ENCODE peak calls at places on chromosomes 1 and 21, in four cellular contexts. J is K562, H is HepG2, M is GM12878. G is an unnamed sample.

GRCh38 chr1:113929750-113930498 is 800 bp downstream of the HIPK1 start:
- DNase-seq in J (no peak), H (no peak), M (no peak), G (peak)

GRCh38 chr1:161166669-161167548 is 683 bp downstream of the PPOX start:
- DNase-seq in J (no peak), H (no peak), M (no peak), G (peak)

GRCh38 chr1:208851376-208851775 is 607.2 kb upstream of the PLXNA2 start:
- DNase-seq in J (no peak), H (no peak), M (no peak), G (no peak)

GRCh38 chr1:221166559-221167318 is 287.5 kb downstream of the HLX start:
- DNase-seq in J (no peak), H (no peak), M (peak), G (no peak)

GRCh38 chr1:118783095-118783758 is 204.9 kb downstream of the TBX15 start:
- DNase-seq in J (no peak), H (no peak), M (no peak), G (no peak)

GRCh38 chr1:21762022-21762404 is 20.9 kb downstream of the USP48 start:
- DNase-seq in J (no peak), H (no peak), M (peak), G (no peak)

GRCh38 chr1:209652873-209653401 is 712 bp upstream of the LAMB3 start:
- DNase-seq in J (peak), H (peak), M (no peak), G (no peak)

GRCh38 chr1:2965676-2966075 is 55.6 kb upstream of the ACTRT2 start:
- DNase-seq in J (no peak), H (no peak), M (no peak), G (no peak)

GRCh38 chr1:226864311-226864710 is 6.1 kb upstream of the PSEN2 start:
- DNase-seq in J (no peak), H (peak), M (no peak), G (no peak)

GRCh38 chr1:87878873-87879272 is 550.2 kb downstream of the LMO4 start:
- DNase-seq in J (no peak), H (no peak), M (no peak), G (no peak)

GRCh38 chr1:202656057-202656456 is 54.2 kb downstream of the SYT2 start:
- DNase-seq in J (peak), H (peak), M (no peak), G (no peak)

GRCh38 chr1:37998089-37998808 is 7.1 kb downstream of the FHL3 start:
- DNase-seq in J (no peak), H (no peak), M (no peak), G (no peak)

GRCh38 chr21:38679531-38679930 is 126.2 kb upstream of the ETS2 start:
- DNase-seq in J (no peak), H (no peak), M (peak), G (no peak)

GRCh38 chr1:78223417-78224215 is 177.8 kb downstream of the GIPC2 start:
- DNase-seq in J (no peak), H (no peak), M (no peak), G (no peak)

GRCh38 chr1:59020151-59020997 is 236.5 kb upstream of the JUN start:
- DNase-seq in J (no peak), H (no peak), M (peak), G (no peak)

GRCh38 chr1:154413177-154413576 is 8.0 kb downstream of the IL6R start:
- DNase-seq in J (no peak), H (no peak), M (no peak), G (no peak)

GRCh38 chr1:228798047-228798446 is 62.8 kb downstream of the RHOU start:
- DNase-seq in J (no peak), H (no peak), M (no peak), G (no peak)

DNA sequence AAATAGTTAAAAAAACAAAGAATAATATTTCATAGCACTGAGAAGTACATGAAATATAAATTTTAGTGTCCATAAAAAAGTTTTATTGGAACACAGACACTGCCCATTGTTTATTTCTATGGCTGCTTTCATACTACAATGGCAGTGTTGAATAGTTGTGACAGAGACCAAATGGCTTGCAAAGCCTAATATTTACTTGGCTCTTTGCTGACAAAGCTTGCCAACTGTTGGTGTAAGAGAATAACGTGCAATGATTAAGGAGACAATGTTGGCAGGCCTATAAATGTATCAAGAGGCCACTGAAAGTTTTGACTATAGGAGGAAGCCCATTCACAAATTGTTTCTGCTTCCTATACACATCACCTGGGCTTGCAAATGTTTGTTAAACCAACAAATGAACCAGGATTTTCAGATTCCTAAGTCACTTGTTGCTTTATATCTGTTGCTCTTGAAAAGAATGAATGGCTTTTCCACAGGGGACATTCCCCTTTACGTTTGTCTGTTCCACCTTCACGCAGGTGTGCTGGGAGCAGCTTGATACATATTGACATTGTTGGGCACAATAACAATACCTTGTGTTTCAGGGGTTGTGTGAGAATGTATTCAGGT is 5.5 kb upstream of the ST6GALNAC3 start:
- DNase-seq in J (no peak), H (no peak), M (no peak), G (no peak)
- TF ChIP-seq TARDBP in J (no peak), H (no peak), M (no peak), G (no peak)

DNA sequence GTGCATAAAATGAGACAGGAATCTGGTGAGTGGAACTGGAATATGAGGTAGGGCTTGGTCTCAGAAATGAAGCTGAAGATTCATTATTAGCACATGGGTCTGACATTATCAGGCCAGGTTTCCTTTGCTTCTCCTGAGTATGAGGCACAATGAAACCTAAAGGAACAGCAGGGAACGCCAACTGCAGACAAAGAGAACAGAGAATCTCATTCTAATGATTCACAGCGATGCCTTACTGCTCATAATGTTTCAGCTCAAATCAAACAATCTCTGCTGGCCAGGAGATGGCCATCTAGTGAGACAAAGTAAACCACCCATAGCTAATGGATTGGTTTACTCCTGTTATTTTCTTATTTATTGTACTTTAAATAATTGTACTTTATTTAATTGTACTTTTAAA is 133.5 kb downstream of the C1orf21 start:
- DNase-seq in J (no peak), H (no peak), M (no peak), G (no peak)
- TF ChIP-seq TARDBP in J (no peak), H (no peak), M (no peak), G (no peak)

GRCh38 chr1:162943627-162944026 is 82.7 kb upstream of the CCDC190 start:
- DNase-seq in J (no peak), H (no peak), M (no peak), G (peak)
- TF ChIP-seq TARDBP in J (no peak), H (no peak), M (no peak), G (no peak)

GRCh38 chr1:29711582-29712274 is 475.4 kb downstream of the PTPRU start:
- DNase-seq in J (no peak), H (no peak), M (peak), G (no peak)
- TF ChIP-seq TARDBP in J (no peak), H (no peak), M (no peak), G (no peak)

GRCh38 chr1:47841356-47841755 is 155.8 kb downstream of the TRABD2B start:
- DNase-seq in J (no peak), H (no peak), M (no peak), G (no peak)
- TF ChIP-seq TARDBP in J (no peak), H (no peak), M (no peak), G (no peak)